ENCODE peak calls at places on chromosome 15, in four cellular contexts. J is IMR-90, I is psoas muscle, D is iPS DF 6.9. Z is an unnamed sample.
A peak's percentile ranks its signal among the peaks of the same experiment; 100 is the strongest.

GRCh38 chr15:99578809-99579208 is 13.0 kb downstream of the MEF2A start:
- DNase-seq in D (no peak), I (no peak), J (no peak), Z (no peak)

GRCh38 chr15:77023576-77024272 is 28.8 kb downstream of the PSTPIP1 start:
- DNase-seq in I (peak; percentile 46), D (no peak), J (no peak), Z (no peak)

GRCh38 chr15:99909914-99910313 is 176.7 kb upstream of the LYSMD4 start:
- DNase-seq in I (no peak), D (no peak), J (no peak), Z (peak; percentile 63)

GRCh38 chr15:50813089-50813488 is 47.6 kb upstream of the SPPL2A start:
- DNase-seq in D (no peak), J (no peak), I (no peak), Z (no peak)

GRCh38 chr15:69081310-69082004 is 67.0 kb downstream of the NOX5 start:
- DNase-seq in J (peak; percentile 40), I (peak; percentile 87), D (no peak), Z (no peak)

GRCh38 chr15:31503256-31503655 is 176.6 kb downstream of the KLF13 start:
- DNase-seq in I (no peak), J (no peak), D (no peak), Z (no peak)

GRCh38 chr15:65653341-65653740 is 31.6 kb downstream of the SLC24A1 start:
- DNase-seq in D (no peak), J (peak; percentile 64), I (no peak), Z (no peak)

GRCh38 chr15:64993290-64993689 is 3.6 kb upstream of the SPG21 start:
- DNase-seq in J (no peak), I (no peak), D (no peak), Z (no peak)

GRCh38 chr15:101397521-101398003 is 91.9 kb downstream of the PCSK6 start:
- DNase-seq in J (no peak), D (no peak), I (no peak), Z (no peak)

GRCh38 chr15:65580287-65580686 is 30.6 kb downstream of the INTS14 start:
- DNase-seq in D (no peak), J (peak; percentile 86), I (no peak), Z (no peak)

GRCh38 chr15:49137861-49138260 is 17.5 kb downstream of the COPS2 start:
- DNase-seq in I (no peak), D (no peak), J (peak; percentile 61), Z (no peak)

GRCh38 chr15:67024998-67025368 is 40.4 kb upstream of the SMAD3 start:
- DNase-seq in J (no peak), I (no peak), D (no peak), Z (no peak)

GRCh38 chr15:41656188-41656587 is 4.0 kb upstream of the MGA start:
- DNase-seq in I (no peak), D (no peak), J (peak; percentile 44), Z (no peak)

GRCh38 chr15:25652697-25653096 is 210.4 kb downstream of the ATP10A start:
- DNase-seq in J (no peak), I (no peak), D (no peak), Z (no peak)

DNA sequence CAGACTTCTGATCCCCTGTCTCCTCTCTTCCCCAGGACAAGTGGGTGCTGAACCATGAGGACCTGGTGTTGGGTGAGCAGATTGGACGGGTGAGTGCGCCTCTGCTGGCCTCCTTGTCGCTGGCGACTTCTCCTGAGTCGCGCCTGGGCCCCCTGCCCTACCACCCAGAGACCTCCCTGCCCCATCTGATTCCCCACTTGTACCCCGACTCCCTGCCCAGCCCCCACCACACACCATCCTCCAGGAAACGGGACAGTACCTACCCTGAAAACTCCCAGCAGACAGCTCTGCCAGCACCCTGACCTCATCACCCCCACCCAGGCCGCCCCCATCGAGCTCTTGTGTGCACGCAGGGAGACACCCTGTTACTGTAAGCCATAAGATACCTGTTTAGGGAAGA is 7.7 kb downstream of the FES start:
- DNase-seq in D (no peak), I (no peak), J (no peak), Z (no peak)
- H3K36me3 ChIP-seq in D (no peaks in the 10 kb centered on the region), I (no peaks in the 10 kb centered on the region), J (peaks cover 28% of the 10 kb centered on the region), Z (peaks cover 5% of the 10 kb centered on the region)

GRCh38 chr15:89383635-89384604 is 49.3 kb upstream of the POLG start:
- DNase-seq in I (no peak), D (no peak), J (peak; percentile 11), Z (peak; percentile 79)
- H3K27me3 ChIP-seq in I (peaks cover 10% of the 10 kb centered on the region), D (peaks cover 57% of the 10 kb centered on the region), J (peaks cover 74% of the 10 kb centered on the region), Z (no peaks in the 10 kb centered on the region)

GRCh38 chr15:80586141-80586540 is 109.0 kb upstream of the ABHD17C start:
- DNase-seq in I (no peak), D (no peak), J (no peak), Z (no peak)
- H3K4me1 ChIP-seq in I (no peaks in the 10 kb centered on the region), D (peaks cover 3% of the 10 kb centered on the region), J (peaks cover 19% of the 10 kb centered on the region), Z (no peaks in the 10 kb centered on the region)

GRCh38 chr15:88463870-88464532 is 3.2 kb downstream of the MRPL46 start:
- DNase-seq in D (no peak), I (no peak), J (no peak), Z (no peak)

GRCh38 chr15:88467935-88468528 is 524 bp downstream of the MRPS11 start:
- DNase-seq in J (peak; percentile 14), D (no peak), I (no peak), Z (peak; percentile 47)

GRCh38 chr15:88465633-88466219 is 1.5 kb downstream of the MRPL46 start:
- DNase-seq in D (no peak), J (peak; percentile 55), I (no peak), Z (no peak)

GRCh38 chr15:88469321-88469720 is 1.8 kb downstream of the MRPS11 start:
- DNase-seq in I (no peak), D (no peak), J (no peak), Z (no peak)

DNA sequence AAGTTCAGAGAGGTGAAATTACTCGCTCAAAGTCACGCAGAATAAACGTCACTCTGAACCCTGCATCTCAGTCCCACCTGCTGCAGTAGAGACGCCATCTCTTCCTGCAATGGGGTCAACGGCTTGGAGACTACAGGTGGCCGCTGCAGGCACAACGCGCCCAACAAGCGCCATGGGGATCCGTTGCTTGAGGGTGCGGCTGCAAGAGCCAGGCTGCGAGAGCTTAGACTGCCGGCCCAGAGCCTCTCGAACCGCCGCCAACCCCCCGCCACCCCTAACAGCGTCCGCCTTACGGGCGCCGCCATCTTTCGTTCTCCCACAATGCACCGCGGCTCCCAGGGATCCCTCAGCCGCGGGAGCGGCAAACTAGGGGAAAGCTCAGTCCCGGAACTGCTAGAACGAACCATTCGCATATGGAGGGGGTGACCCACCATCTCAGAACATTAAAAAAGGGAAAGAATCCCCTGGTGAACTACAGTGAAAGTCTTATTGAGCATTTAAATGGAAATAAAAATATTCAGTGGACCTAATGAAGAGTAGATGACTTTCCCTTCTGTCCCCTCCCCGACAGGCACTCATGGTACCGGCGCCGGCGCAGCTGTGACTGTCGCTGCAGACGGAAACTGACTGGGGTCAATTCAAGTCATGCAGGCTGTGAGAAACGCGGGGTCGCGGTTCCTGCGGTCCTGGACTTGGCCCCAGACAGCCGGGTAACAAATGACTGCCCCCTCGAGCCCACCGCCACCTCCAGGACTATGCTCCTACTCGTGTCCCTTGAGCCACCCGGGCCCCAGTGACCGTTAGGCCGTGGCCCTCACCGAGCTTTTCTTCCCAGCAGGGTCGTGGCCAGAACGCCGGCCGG is at the start of the genes MRPL46 and MRPS11:
- DNase-seq in D (peak; percentile 68), J (peak; percentile 83), I (peak; percentile 95), Z (peak; percentile 98)
- H3K36me3 ChIP-seq in D (peaks cover 11% of the 10 kb centered on the region), J (peaks cover 13% of the 10 kb centered on the region), I (peaks cover 9% of the 10 kb centered on the region), Z (peaks cover 63% of the 10 kb centered on the region)

GRCh38 chr15:45474799-45475198 is 47.8 kb downstream of the SLC30A4 start:
- DNase-seq in J (no peak), D (no peak), I (no peak), Z (no peak)
- H3K27me3 ChIP-seq in J (peaks cover 2% of the 10 kb centered on the region), D (peaks cover 62% of the 10 kb centered on the region), I (peaks cover 4% of the 10 kb centered on the region), Z (no peaks in the 10 kb centered on the region)

GRCh38 chr15:92908369-92909057 is 8.4 kb downstream of the CHD2 start:
- DNase-seq in I (no peak), D (no peak), J (no peak), Z (peak; percentile 2)
- H3K4me1 ChIP-seq in I (peaks cover 65% of the 10 kb centered on the region), D (peaks cover 2% of the 10 kb centered on the region), J (peaks cover 27% of the 10 kb centered on the region), Z (peaks cover 74% of the 10 kb centered on the region)

DNA sequence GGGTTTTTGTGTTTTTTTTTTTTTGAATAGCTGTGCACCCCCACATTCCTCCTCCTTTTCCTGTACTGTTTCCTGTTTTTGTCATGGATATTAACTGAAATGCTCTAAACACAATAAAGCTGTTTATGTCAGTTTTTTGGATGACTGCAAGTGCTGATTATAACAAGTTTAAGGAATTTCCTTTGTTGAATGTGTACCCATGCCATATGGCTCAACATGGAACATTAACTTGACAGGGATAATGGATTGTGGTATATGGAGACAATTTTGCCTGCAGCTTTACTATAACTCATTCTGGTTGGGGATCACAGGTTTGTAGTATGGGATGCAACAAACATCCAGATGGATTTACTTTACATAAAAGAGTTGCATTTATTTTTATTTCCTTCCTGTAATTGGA is 216.4 kb downstream of the TCF12 start:
- DNase-seq in D (no peak), J (no peak), I (no peak), Z (peak; percentile 77)
- H3K36me3 ChIP-seq in D (no peaks in the 10 kb centered on the region), J (no peaks in the 10 kb centered on the region), I (no peaks in the 10 kb centered on the region), Z (no peaks in the 10 kb centered on the region)

DNA sequence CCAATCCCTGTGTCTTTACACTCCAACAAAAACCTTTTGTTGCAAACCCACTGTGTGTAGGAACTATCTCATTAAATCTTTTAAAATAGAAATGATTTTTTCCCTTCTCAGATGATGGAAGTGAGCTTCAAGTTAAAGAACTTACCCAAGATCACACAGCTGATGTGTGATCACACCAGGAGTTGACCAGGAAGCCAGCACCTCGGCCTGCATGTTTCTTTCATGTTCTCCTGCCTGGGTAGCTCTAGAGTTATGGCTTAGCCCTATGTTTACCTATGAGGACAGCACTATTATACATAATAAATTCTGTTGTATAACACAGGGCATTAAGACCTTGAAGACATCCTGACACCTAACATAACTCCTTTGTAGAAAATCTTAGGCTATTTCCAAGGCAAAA is 132.1 kb upstream of the KLHL25 start:
- DNase-seq in D (no peak), I (no peak), J (no peak), Z (no peak)
- H3K27me3 ChIP-seq in D (no peaks in the 10 kb centered on the region), I (no peaks in the 10 kb centered on the region), J (no peaks in the 10 kb centered on the region), Z (peaks cover 6% of the 10 kb centered on the region)

DNA sequence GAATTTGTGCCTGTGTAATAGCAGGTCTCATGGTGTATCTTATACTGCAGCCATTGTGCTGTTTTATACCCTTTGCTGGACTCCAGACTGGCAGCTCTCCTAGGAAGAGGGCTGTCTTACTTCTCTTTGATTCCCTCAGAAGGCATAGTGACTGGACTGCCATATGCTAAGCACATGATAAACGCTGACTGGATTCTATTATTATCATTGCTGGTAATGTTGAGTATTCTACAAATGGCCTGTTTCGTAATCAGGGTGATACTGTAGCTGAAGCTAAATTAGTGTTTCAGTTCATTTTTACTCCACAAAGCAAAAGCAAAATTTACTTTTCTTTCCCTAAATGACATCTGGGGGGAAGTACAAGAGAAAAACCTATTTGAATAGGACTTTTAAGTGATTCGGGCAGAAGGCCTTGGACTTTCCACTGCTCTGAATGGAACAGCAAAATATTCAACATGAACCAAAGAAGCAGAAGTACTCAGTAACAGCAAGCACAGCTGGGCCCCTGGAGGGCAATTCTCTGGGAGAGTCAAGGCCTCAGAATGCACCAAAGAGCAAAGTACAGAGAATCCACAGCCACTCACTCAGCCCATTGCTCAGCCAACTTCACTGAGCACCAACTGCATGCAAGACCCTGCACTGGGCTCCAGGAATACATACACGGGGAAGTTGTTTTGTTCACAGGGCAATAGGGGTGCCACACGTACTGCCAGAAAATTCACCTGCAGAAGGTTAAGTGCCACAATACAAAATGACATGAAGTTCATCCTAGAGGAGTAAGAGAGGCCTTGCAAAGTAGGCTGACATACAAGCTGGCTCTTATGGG is 7.9 kb upstream of the BCL2A1 start:
- DNase-seq in J (peak; percentile 89), D (no peak), I (no peak), Z (no peak)
- H3K4me1 ChIP-seq in J (peaks cover 9% of the 10 kb centered on the region), D (no peaks in the 10 kb centered on the region), I (no peaks in the 10 kb centered on the region), Z (no peaks in the 10 kb centered on the region)

Z was measured in HAP-1.